ENCODE peak calls at places on chromosomes 16 and 17, in five cellular contexts. One of them, this sample, is unnamed.

GRCh38 chr16:28149016-28149888 is 62.5 kb downstream of the XPO6 start:
- DNase-seq in IMR-90: peak; percentile 22
- DNase-seq in kidney: no peak
- DNase-seq in AG04449: no peak
- DNase-seq in fibroblast of lung: no peak
- DNase-seq in this sample: no peak

GRCh38 chr17:74769856-74770497 is 6.2 kb downstream of the NAT9 start:
- DNase-seq in AG04449: no peak
- DNase-seq in IMR-90: no peak
- DNase-seq in kidney: peak; percentile 67
- DNase-seq in fibroblast of lung: no peak
- DNase-seq in this sample: no peak

GRCh38 chr17:50949128-50950001 is 83.2 kb upstream of the TOB1 start:
- DNase-seq in fibroblast of lung: no peak
- DNase-seq in kidney: no peak
- DNase-seq in IMR-90: no peak
- DNase-seq in AG04449: no peak
- DNase-seq in this sample: no peak

GRCh38 chr17:36469733-36470132 is 16.7 kb upstream of the ZNHIT3 start:
- DNase-seq in IMR-90: no peak
- DNase-seq in AG04449: no peak
- DNase-seq in kidney: no peak
- DNase-seq in fibroblast of lung: no peak
- DNase-seq in this sample: no peak

GRCh38 chr17:5260542-5260941 is 21.5 kb upstream of the RABEP1 start:
- DNase-seq in fibroblast of lung: no peak
- DNase-seq in AG04449: no peak
- DNase-seq in kidney: no peak
- DNase-seq in IMR-90: no peak
- DNase-seq in this sample: no peak

GRCh38 chr16:4392382-4393242 is 21.0 kb downstream of the VASN start:
- DNase-seq in kidney: peak; percentile 90
- DNase-seq in fibroblast of lung: peak; percentile 57
- DNase-seq in IMR-90: peak; percentile 86
- DNase-seq in AG04449: no peak
- DNase-seq in this sample: peak; percentile 66

GRCh38 chr17:66678827-66679226 is 156.1 kb upstream of the CACNG5 start:
- DNase-seq in AG04449: no peak
- DNase-seq in kidney: no peak
- DNase-seq in fibroblast of lung: no peak
- DNase-seq in IMR-90: no peak
- DNase-seq in this sample: no peak

GRCh38 chr17:49146620-49147306 is 14.2 kb downstream of the B4GALNT2 start:
- DNase-seq in kidney: no peak
- DNase-seq in fibroblast of lung: peak; percentile 97
- DNase-seq in AG04449: peak; percentile 99
- DNase-seq in IMR-90: peak; percentile 100
- DNase-seq in this sample: peak; percentile 96

GRCh38 chr17:8289103-8289397 is 580 bp downstream of the RANGRF start:
- DNase-seq in fibroblast of lung: no peak
- DNase-seq in IMR-90: no peak
- DNase-seq in AG04449: no peak
- DNase-seq in kidney: no peak
- DNase-seq in this sample: no peak

GRCh38 chr17:57068222-57068658 is 16.8 kb upstream of the AKAP1 start:
- DNase-seq in kidney: no peak
- DNase-seq in fibroblast of lung: no peak
- DNase-seq in IMR-90: no peak
- DNase-seq in AG04449: no peak
- DNase-seq in this sample: no peak

GRCh38 chr16:62805221-62805857 is 769.1 kb upstream of the CDH8 start:
- DNase-seq in IMR-90: no peak
- DNase-seq in fibroblast of lung: no peak
- DNase-seq in kidney: no peak
- DNase-seq in AG04449: no peak
- DNase-seq in this sample: no peak

GRCh38 chr17:17511293-17511741 is 15.1 kb upstream of the RASD1 start:
- DNase-seq in fibroblast of lung: no peak
- DNase-seq in AG04449: no peak
- DNase-seq in kidney: peak; percentile 63
- DNase-seq in IMR-90: no peak
- DNase-seq in this sample: no peak

GRCh38 chr17:74920679-74921044 is 2.4 kb downstream of the USH1G start:
- DNase-seq in AG04449: no peak
- DNase-seq in kidney: no peak
- DNase-seq in IMR-90: no peak
- DNase-seq in fibroblast of lung: no peak
- DNase-seq in this sample: no peak

GRCh38 chr17:45408611-45409421 is 23.9 kb downstream of the ARHGAP27 start:
- DNase-seq in AG04449: no peak
- DNase-seq in kidney: no peak
- DNase-seq in fibroblast of lung: no peak
- DNase-seq in IMR-90: no peak
- DNase-seq in this sample: no peak

GRCh38 chr17:44922746-44923470 is 7.6 kb upstream of the GFAP start:
- DNase-seq in fibroblast of lung: no peak
- DNase-seq in AG04449: no peak
- DNase-seq in IMR-90: no peak
- DNase-seq in kidney: peak; percentile 50
- DNase-seq in this sample: no peak

GRCh38 chr16:8937803-8938202 is 25.9 kb downstream of the USP7 start:
- DNase-seq in kidney: no peak
- DNase-seq in AG04449: no peak
- DNase-seq in fibroblast of lung: no peak
- DNase-seq in IMR-90: no peak
- DNase-seq in this sample: no peak

GRCh38 chr16:85321856-85322271 is 209.6 kb upstream of the CIBAR2 start:
- DNase-seq in fibroblast of lung: peak; percentile 99
- DNase-seq in IMR-90: peak; percentile 89
- DNase-seq in AG04449: no peak
- DNase-seq in kidney: peak; percentile 99
- DNase-seq in this sample: peak; percentile 96

GRCh38 chr17:75876190-75876937 is 2.0 kb downstream of the TRIM47 start:
- DNase-seq in AG04449: no peak
- DNase-seq in IMR-90: no peak
- DNase-seq in kidney: peak; percentile 78
- DNase-seq in fibroblast of lung: no peak
- DNase-seq in this sample: no peak

GRCh38 chr16:52812945-52813556 is 239.6 kb downstream of the CHD9NB start:
- DNase-seq in kidney: no peak
- DNase-seq in fibroblast of lung: peak; percentile 89
- DNase-seq in IMR-90: peak; percentile 28
- DNase-seq in AG04449: no peak
- DNase-seq in this sample: peak; percentile 59

GRCh38 chr17:7832431-7832830 is 1.6 kb upstream of the KDM6B start:
- DNase-seq in fibroblast of lung: no peak
- DNase-seq in kidney: no peak
- DNase-seq in IMR-90: no peak
- DNase-seq in AG04449: no peak
- DNase-seq in this sample: no peak

GRCh38 chr17:78240839-78241238 is 9.4 kb downstream of the TMEM235 start:
- DNase-seq in fibroblast of lung: no peak
- DNase-seq in kidney: no peak
- DNase-seq in AG04449: no peak
- DNase-seq in IMR-90: no peak
- DNase-seq in this sample: no peak

GRCh38 chr17:78240012-78240655 is 8.7 kb downstream of the TMEM235 start:
- DNase-seq in AG04449: no peak
- DNase-seq in kidney: peak; percentile 68
- DNase-seq in IMR-90: no peak
- DNase-seq in fibroblast of lung: no peak
- DNase-seq in this sample: no peak

GRCh38 chr17:78241277-78242023 is 10.0 kb downstream of the TMEM235 start:
- DNase-seq in fibroblast of lung: peak; percentile 47
- DNase-seq in kidney: peak; percentile 58
- DNase-seq in IMR-90: peak; percentile 47
- DNase-seq in AG04449: peak; percentile 7
- DNase-seq in this sample: peak; percentile 59

GRCh38 chr17:78239489-78239931 is 8.1 kb downstream of the TMEM235 start:
- DNase-seq in AG04449: no peak
- DNase-seq in kidney: peak; percentile 56
- DNase-seq in IMR-90: no peak
- DNase-seq in fibroblast of lung: no peak
- DNase-seq in this sample: no peak

GRCh38 chr17:78242024-78242742 is 10.8 kb downstream of the TMEM235 start:
- DNase-seq in kidney: no peak
- DNase-seq in fibroblast of lung: no peak
- DNase-seq in AG04449: no peak
- DNase-seq in IMR-90: peak; percentile 19
- DNase-seq in this sample: no peak
- H3K4me3 ChIP-seq in kidney: no peak overlapping the region
- H3K4me3 ChIP-seq in fibroblast of lung: no peak overlapping the region
- H3K4me3 ChIP-seq in AG04449: no peak overlapping the region
- H3K4me3 ChIP-seq in IMR-90: no peak overlapping the region
- H3K4me3 ChIP-seq in this sample: no peak overlapping the region

DNA sequence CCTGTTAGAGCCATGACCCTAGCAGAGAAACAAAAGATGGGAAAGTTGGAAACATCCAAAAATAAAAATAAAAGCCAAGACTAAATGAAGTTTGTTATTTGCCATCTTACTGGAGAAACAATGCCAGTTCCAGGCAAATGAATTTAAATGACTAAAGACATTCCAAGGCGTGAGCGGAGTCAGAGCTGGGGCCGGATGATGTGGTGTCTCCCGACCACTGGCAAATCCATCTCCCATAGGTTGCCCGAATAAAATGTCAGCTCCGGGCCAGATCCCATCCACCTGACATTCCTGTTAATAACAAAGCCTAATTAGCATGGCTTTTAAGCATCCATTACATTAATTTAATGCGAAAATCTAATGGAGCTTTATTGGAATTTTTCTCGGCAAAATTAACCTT is 123.5 kb downstream of the CCT6B start:
- DNase-seq in kidney: no peak
- DNase-seq in IMR-90: no peak
- DNase-seq in fibroblast of lung: no peak
- DNase-seq in AG04449: no peak
- DNase-seq in this sample: no peak
- TF ChIP-seq CTCF in kidney: no peak
- TF ChIP-seq CTCF in IMR-90: no peak
- TF ChIP-seq CTCF in fibroblast of lung: no peak
- TF ChIP-seq CTCF in AG04449: no peak
- TF ChIP-seq CTCF in this sample: no peak

DNA sequence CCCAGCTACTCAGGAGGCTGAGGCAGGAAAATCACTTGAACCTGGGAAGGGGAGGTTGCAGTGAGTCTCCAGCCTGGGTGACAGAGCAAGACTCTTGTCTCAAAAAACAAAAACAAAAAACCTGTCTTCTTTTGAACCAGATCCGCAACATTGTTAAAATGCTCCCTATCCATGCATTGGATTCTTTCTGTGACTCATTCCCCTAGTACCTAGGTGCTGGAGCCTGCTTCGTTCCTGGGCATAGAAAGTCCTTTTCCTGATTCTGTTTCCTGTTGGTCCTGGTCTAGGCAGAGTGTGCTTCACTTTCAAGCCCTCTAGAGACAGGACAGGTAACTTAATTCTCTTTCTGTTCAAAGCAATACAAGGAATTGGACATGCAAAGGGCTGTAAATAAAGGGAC is 5.2 kb downstream of the EPN2 start:
- DNase-seq in fibroblast of lung: no peak
- DNase-seq in kidney: no peak
- DNase-seq in AG04449: no peak
- DNase-seq in IMR-90: no peak
- DNase-seq in this sample: no peak
- H3K4me3 ChIP-seq in fibroblast of lung: no peak overlapping the region
- H3K4me3 ChIP-seq in kidney: no peak overlapping the region
- H3K4me3 ChIP-seq in AG04449: no peak overlapping the region
- H3K4me3 ChIP-seq in IMR-90: no peak overlapping the region
- H3K4me3 ChIP-seq in this sample: no peak overlapping the region

GRCh38 chr16:82368041-82368440 is 198.0 kb upstream of the MPHOSPH6 start:
- DNase-seq in AG04449: no peak
- DNase-seq in kidney: no peak
- DNase-seq in fibroblast of lung: peak; percentile 9
- DNase-seq in IMR-90: peak; percentile 32
- DNase-seq in this sample: peak; percentile 26
- TF ChIP-seq CTCF in AG04449: peak; percentile 29
- TF ChIP-seq CTCF in kidney: peak; percentile 28
- TF ChIP-seq CTCF in fibroblast of lung: no peak
- TF ChIP-seq CTCF in IMR-90: peak; percentile 25
- TF ChIP-seq CTCF in this sample: peak; percentile 16

GRCh38 chr17:64920419-64921172 is 1.3 kb upstream of the LRRC37A3 start:
- DNase-seq in IMR-90: no peak
- DNase-seq in fibroblast of lung: no peak
- DNase-seq in kidney: peak; percentile 47
- DNase-seq in AG04449: no peak
- DNase-seq in this sample: no peak

GRCh38 chr17:64920026-64920418 is 744 bp upstream of the LRRC37A3 start:
- DNase-seq in IMR-90: no peak
- DNase-seq in kidney: peak; percentile 71
- DNase-seq in fibroblast of lung: peak; percentile 26
- DNase-seq in AG04449: no peak
- DNase-seq in this sample: peak; percentile 17
- H3K4me3 ChIP-seq in IMR-90: peak overlapping the region; percentile 90
- H3K4me3 ChIP-seq in kidney: no peak overlapping the region
- H3K4me3 ChIP-seq in fibroblast of lung: peak overlapping the region; percentile 53
- H3K4me3 ChIP-seq in AG04449: peak overlapping the region; percentile 64
- H3K4me3 ChIP-seq in this sample: peak overlapping the region; percentile 63

GRCh38 chr16:23348579-23349469 is 46.7 kb downstream of the SCNN1B start:
- DNase-seq in AG04449: no peak
- DNase-seq in kidney: peak; percentile 49
- DNase-seq in fibroblast of lung: no peak
- DNase-seq in IMR-90: no peak
- DNase-seq in this sample: no peak
- TF ChIP-seq CTCF in AG04449: no peak
- TF ChIP-seq CTCF in kidney: no peak
- TF ChIP-seq CTCF in fibroblast of lung: peak; percentile 16
- TF ChIP-seq CTCF in IMR-90: no peak
- TF ChIP-seq CTCF in this sample: peak; percentile 13